ENCODE peak calls at places on chromosomes 5 and 9, in six cellular contexts. One of them, this sample, is unnamed.

GRCh38 chr5:114185274-114185673 is 176.6 kb upstream of the KCNN2 start:
- DNase-seq in HCT116: no peak
- DNase-seq in GM23338: peak
- DNase-seq in HepG2: no peak
- DNase-seq in breast epithelium: no peak
- DNase-seq in K562: no peak
- DNase-seq in this sample: no peak

GRCh38 chr5:19795218-19795617 is 192.8 kb downstream of the CDH18 start:
- DNase-seq in HCT116: no peak
- DNase-seq in GM23338: peak
- DNase-seq in HepG2: peak
- DNase-seq in breast epithelium: no peak
- DNase-seq in K562: no peak
- DNase-seq in this sample: no peak

GRCh38 chr5:120091376-120091948 is 372.6 kb upstream of the PRR16 start:
- DNase-seq in HCT116: no peak
- DNase-seq in GM23338: no peak
- DNase-seq in HepG2: no peak
- DNase-seq in breast epithelium: no peak
- DNase-seq in K562: no peak
- DNase-seq in this sample: no peak

GRCh38 chr9:127140181-127140580 is 17.7 kb upstream of the ANGPTL2 start:
- DNase-seq in HCT116: no peak
- DNase-seq in GM23338: no peak
- DNase-seq in HepG2: no peak
- DNase-seq in breast epithelium: no peak
- DNase-seq in K562: no peak
- DNase-seq in this sample: no peak

GRCh38 chr5:179872356-179873160 is 13.9 kb upstream of the MRNIP start:
- DNase-seq in HCT116: no peak
- DNase-seq in GM23338: no peak
- DNase-seq in HepG2: no peak
- DNase-seq in breast epithelium: no peak
- DNase-seq in K562: no peak
- DNase-seq in this sample: no peak

GRCh38 chr5:133386662-133387061 is 225.7 kb downstream of the FSTL4 start:
- DNase-seq in HCT116: no peak
- DNase-seq in GM23338: no peak
- DNase-seq in HepG2: no peak
- DNase-seq in breast epithelium: no peak
- DNase-seq in K562: no peak
- DNase-seq in this sample: no peak

GRCh38 chr9:69961834-69962233 is 81.8 kb upstream of the MAMDC2 start:
- DNase-seq in HCT116: no peak
- DNase-seq in GM23338: no peak
- DNase-seq in HepG2: no peak
- DNase-seq in breast epithelium: no peak
- DNase-seq in K562: no peak
- DNase-seq in this sample: no peak

GRCh38 chr5:141952030-141952429 is 6.0 kb downstream of the PCDH12 start:
- DNase-seq in HCT116: no peak
- DNase-seq in GM23338: no peak
- DNase-seq in HepG2: no peak
- DNase-seq in breast epithelium: no peak
- DNase-seq in K562: no peak
- DNase-seq in this sample: no peak

GRCh38 chr5:138464388-138465287 is 641 bp upstream of the EGR1 start:
- DNase-seq in HCT116: peak
- DNase-seq in GM23338: peak
- DNase-seq in HepG2: peak
- DNase-seq in breast epithelium: peak
- DNase-seq in K562: peak
- DNase-seq in this sample: peak

GRCh38 chr5:84480873-84481637 is 96.4 kb upstream of the EDIL3 start:
- DNase-seq in HCT116: no peak
- DNase-seq in GM23338: peak
- DNase-seq in HepG2: no peak
- DNase-seq in breast epithelium: no peak
- DNase-seq in K562: no peak
- DNase-seq in this sample: no peak

GRCh38 chr9:2722715-2723114 is 5.4 kb downstream of the KCNV2 start:
- DNase-seq in HCT116: no peak
- DNase-seq in GM23338: peak
- DNase-seq in HepG2: peak
- DNase-seq in breast epithelium: no peak
- DNase-seq in K562: peak
- DNase-seq in this sample: no peak

GRCh38 chr5:179699640-179700298 is 1.0 kb downstream of the CANX start:
- DNase-seq in HCT116: no peak
- DNase-seq in GM23338: peak
- DNase-seq in HepG2: peak
- DNase-seq in breast epithelium: no peak
- DNase-seq in K562: peak
- DNase-seq in this sample: peak

GRCh38 chr5:17222679-17223078 is 5.2 kb downstream of the BASP1 start:
- DNase-seq in HCT116: no peak
- DNase-seq in GM23338: peak
- DNase-seq in HepG2: no peak
- DNase-seq in breast epithelium: no peak
- DNase-seq in K562: no peak
- DNase-seq in this sample: no peak

GRCh38 chr9:17063535-17064135 is 71.2 kb upstream of the CNTLN start:
- DNase-seq in HCT116: peak
- DNase-seq in GM23338: peak
- DNase-seq in HepG2: peak
- DNase-seq in breast epithelium: no peak
- DNase-seq in K562: peak
- DNase-seq in this sample: no peak

GRCh38 chr5:161406880-161407279 is 139.6 kb downstream of the GABRB2 start:
- DNase-seq in HCT116: no peak
- DNase-seq in GM23338: no peak
- DNase-seq in HepG2: no peak
- DNase-seq in breast epithelium: no peak
- DNase-seq in K562: no peak
- DNase-seq in this sample: no peak

GRCh38 chr5:107719207-107719606 is 48.5 kb upstream of the EFNA5 start:
- DNase-seq in HCT116: no peak
- DNase-seq in GM23338: no peak
- DNase-seq in HepG2: no peak
- DNase-seq in breast epithelium: no peak
- DNase-seq in K562: no peak
- DNase-seq in this sample: no peak

GRCh38 chr5:33362915-33363314 is 77.8 kb upstream of the TARS1 start:
- DNase-seq in HCT116: no peak
- DNase-seq in GM23338: peak
- DNase-seq in HepG2: no peak
- DNase-seq in breast epithelium: no peak
- DNase-seq in K562: no peak
- DNase-seq in this sample: peak

GRCh38 chr5:39469173-39469572 is 44.4 kb upstream of the DAB2 start:
- DNase-seq in HCT116: no peak
- DNase-seq in GM23338: no peak
- DNase-seq in HepG2: no peak
- DNase-seq in breast epithelium: no peak
- DNase-seq in K562: no peak
- DNase-seq in this sample: no peak

GRCh38 chr9:96015876-96016686 is 140.6 kb downstream of the ERCC6L2 start:
- DNase-seq in HCT116: no peak
- DNase-seq in GM23338: no peak
- DNase-seq in HepG2: no peak
- DNase-seq in breast epithelium: no peak
- DNase-seq in K562: no peak
- DNase-seq in this sample: no peak

GRCh38 chr9:130147215-130147614 is 25.0 kb upstream of the NCS1 start:
- DNase-seq in HCT116: no peak
- DNase-seq in GM23338: no peak
- DNase-seq in HepG2: no peak
- DNase-seq in breast epithelium: no peak
- DNase-seq in K562: no peak
- DNase-seq in this sample: no peak
- H3K4me3 ChIP-seq in HCT116: no peak
- H3K4me3 ChIP-seq in GM23338: no peak
- H3K4me3 ChIP-seq in HepG2: no peak
- H3K4me3 ChIP-seq in breast epithelium: no peak
- H3K4me3 ChIP-seq in K562: no peak
- H3K4me3 ChIP-seq in this sample: no peak

GRCh38 chr9:128685022-128685332 is 4.0 kb upstream of the SET start:
- DNase-seq in HCT116: no peak
- DNase-seq in GM23338: no peak
- DNase-seq in HepG2: peak
- DNase-seq in breast epithelium: no peak
- DNase-seq in K562: no peak
- DNase-seq in this sample: no peak

GRCh38 chr9:128685636-128686489 is 3.2 kb upstream of the SET start:
- DNase-seq in HCT116: no peak
- DNase-seq in GM23338: no peak
- DNase-seq in HepG2: no peak
- DNase-seq in breast epithelium: no peak
- DNase-seq in K562: no peak
- DNase-seq in this sample: peak

GRCh38 chr9:128684065-128684324 is 5.0 kb upstream of the SET start:
- DNase-seq in HCT116: no peak
- DNase-seq in GM23338: no peak
- DNase-seq in HepG2: no peak
- DNase-seq in breast epithelium: no peak
- DNase-seq in K562: no peak
- DNase-seq in this sample: no peak

GRCh38 chr9:128684325-128685021 is 4.5 kb upstream of the SET start:
- DNase-seq in HCT116: peak
- DNase-seq in GM23338: peak
- DNase-seq in HepG2: peak
- DNase-seq in breast epithelium: peak
- DNase-seq in K562: peak
- DNase-seq in this sample: peak

DNA sequence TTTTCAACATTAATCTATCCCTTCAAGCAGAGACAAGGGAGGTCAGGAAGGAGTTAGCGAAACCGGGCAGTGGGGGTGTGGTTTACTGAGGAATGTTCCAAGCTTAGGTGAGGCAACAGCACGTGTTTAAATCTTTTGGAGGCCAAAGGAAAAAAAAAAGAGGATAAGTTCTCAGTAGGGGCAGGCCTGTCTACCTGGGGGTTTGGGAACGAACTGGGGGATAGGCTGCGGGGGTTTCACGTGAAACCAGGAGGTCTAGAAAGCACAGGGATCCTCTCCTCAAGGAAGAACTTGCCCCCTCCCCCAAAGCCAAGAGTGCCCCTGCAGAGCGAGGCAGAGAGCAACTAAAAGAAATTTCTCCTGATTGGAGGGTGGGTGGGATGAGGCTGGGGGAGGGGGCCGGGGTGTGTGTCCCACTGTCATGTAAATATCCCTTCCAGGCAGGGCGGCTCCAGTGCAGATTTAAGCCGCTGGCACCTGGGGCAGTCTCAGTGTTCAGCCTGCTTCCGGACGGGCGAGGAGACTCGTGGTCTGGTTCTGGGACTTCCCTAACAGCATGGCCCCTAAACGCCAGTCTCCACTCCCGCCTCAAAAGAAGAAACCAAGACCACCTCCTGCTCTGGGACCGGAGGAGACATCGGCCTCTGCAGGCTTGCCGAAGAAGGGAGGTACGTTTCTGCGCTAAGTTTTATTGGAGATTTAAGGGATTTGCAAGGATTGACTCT is 5.5 kb upstream of the SET start:
- DNase-seq in HCT116: no peak
- DNase-seq in GM23338: peak
- DNase-seq in HepG2: no peak
- DNase-seq in breast epithelium: no peak
- DNase-seq in K562: no peak
- DNase-seq in this sample: peak
- TF ChIP-seq POLR2AphosphoS5 in HCT116: no peak
- TF ChIP-seq POLR2AphosphoS5 in GM23338: peak
- TF ChIP-seq POLR2AphosphoS5 in HepG2: no peak
- TF ChIP-seq POLR2AphosphoS5 in breast epithelium: no peak
- TF ChIP-seq POLR2AphosphoS5 in K562: no peak
- TF ChIP-seq POLR2AphosphoS5 in this sample: no peak

GRCh38 chr9:137034709-137035506 is 3.0 kb upstream of the FUT7 start:
- DNase-seq in HCT116: peak
- DNase-seq in GM23338: peak
- DNase-seq in HepG2: peak
- DNase-seq in breast epithelium: peak
- DNase-seq in K562: peak
- DNase-seq in this sample: peak
- H3K4me3 ChIP-seq in HCT116: no peak
- H3K4me3 ChIP-seq in GM23338: peak
- H3K4me3 ChIP-seq in HepG2: no peak
- H3K4me3 ChIP-seq in breast epithelium: peak
- H3K4me3 ChIP-seq in K562: no peak
- H3K4me3 ChIP-seq in this sample: no peak

GRCh38 chr5:32168460-32169033 is 5.6 kb downstream of the GOLPH3 start:
- DNase-seq in HCT116: no peak
- DNase-seq in GM23338: no peak
- DNase-seq in HepG2: no peak
- DNase-seq in breast epithelium: no peak
- DNase-seq in K562: no peak
- DNase-seq in this sample: no peak

GRCh38 chr5:32174011-32174866 is at the start of gene GOLPH3:
- DNase-seq in HCT116: peak
- DNase-seq in GM23338: peak
- DNase-seq in HepG2: peak
- DNase-seq in breast epithelium: peak
- DNase-seq in K562: peak
- DNase-seq in this sample: peak

GRCh38 chr5:32173394-32174010 is 617 bp downstream of the GOLPH3 start:
- DNase-seq in HCT116: no peak
- DNase-seq in GM23338: peak
- DNase-seq in HepG2: peak
- DNase-seq in breast epithelium: peak
- DNase-seq in K562: peak
- DNase-seq in this sample: peak

GRCh38 chr5:32172908-32173393 is 1.2 kb downstream of the GOLPH3 start:
- DNase-seq in HCT116: no peak
- DNase-seq in GM23338: no peak
- DNase-seq in HepG2: no peak
- DNase-seq in breast epithelium: no peak
- DNase-seq in K562: no peak
- DNase-seq in this sample: no peak

DNA sequence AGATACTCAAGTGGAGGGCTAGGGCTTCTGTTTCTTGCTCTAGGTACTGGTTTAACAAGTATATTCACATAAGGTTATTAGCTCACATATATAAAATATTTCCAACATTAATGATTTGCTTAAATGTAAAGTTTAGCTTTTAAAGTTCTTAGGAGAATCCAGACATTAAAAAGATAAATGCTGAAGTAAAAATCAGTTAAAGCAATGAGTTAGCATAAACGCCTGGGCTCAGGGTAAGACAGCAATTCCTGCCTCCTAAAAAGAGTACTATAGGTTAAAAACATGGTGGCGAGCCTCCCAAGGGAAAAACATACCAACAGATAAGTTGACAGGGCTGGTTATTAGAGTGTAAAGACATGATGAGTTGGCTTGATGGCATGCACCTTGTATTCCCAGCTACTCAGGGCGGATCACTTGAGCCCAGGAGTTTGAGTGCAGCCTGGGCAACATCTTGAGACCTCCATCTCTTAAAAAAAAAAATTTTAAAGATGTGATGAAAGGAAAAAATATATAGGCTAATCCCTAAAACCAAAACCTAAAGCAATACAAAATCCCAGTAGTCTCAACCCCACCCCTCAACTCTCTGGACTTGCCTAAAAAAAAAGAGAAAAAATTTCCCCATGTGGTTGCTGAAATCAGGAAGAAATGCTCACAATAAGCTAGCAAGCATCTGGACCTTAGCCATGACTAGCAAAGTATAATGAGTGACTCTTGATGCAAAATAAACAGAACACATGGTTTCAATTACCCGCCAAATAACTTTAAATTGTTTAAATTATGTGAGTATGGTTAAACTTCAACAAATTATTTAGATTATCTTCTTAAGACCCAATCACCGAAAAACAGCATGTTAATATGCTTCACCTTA is 3.6 kb downstream of the GOLPH3 start:
- DNase-seq in HCT116: no peak
- DNase-seq in GM23338: no peak
- DNase-seq in HepG2: no peak
- DNase-seq in breast epithelium: no peak
- DNase-seq in K562: no peak
- DNase-seq in this sample: no peak
- TF ChIP-seq POLR2AphosphoS5 in HCT116: no peak
- TF ChIP-seq POLR2AphosphoS5 in GM23338: no peak
- TF ChIP-seq POLR2AphosphoS5 in HepG2: no peak
- TF ChIP-seq POLR2AphosphoS5 in breast epithelium: no peak
- TF ChIP-seq POLR2AphosphoS5 in K562: no peak
- TF ChIP-seq POLR2AphosphoS5 in this sample: no peak